ENCODE peak calls at places on chromosomes 6 and 20, in seven cellular contexts. H is ascending aorta, L is cerebellar cortex, Q is epithelial cell of proximal tubule, G is NCI-H1105 treated with DMSO at 0.1 percent for 48 hours, M is NCI-H69, S is HFFc6. F is an unnamed sample.

GRCh38 chr6:73523434-73524123 is 2.7 kb upstream of the EEF1A1 start:
- DNase-seq in H (peak), L (no peak), Q (no peak), G (no peak), M (peak), S (no peak), F (peak)

GRCh38 chr20:48538058-48538825 is 289.6 kb downstream of the PREX1 start:
- DNase-seq in H (no peak), L (no peak), Q (peak), G (no peak), M (no peak), S (peak), F (no peak)

GRCh38 chr20:19817017-19817416 is 59.0 kb downstream of the RIN2 start:
- DNase-seq in H (no peak), L (no peak), Q (peak), G (no peak), M (no peak), S (peak), F (no peak)

GRCh38 chr6:11277275-11278206 is 45.1 kb upstream of the NEDD9 start:
- DNase-seq in H (no peak), L (peak), Q (peak), G (no peak), M (no peak), S (peak), F (no peak)

GRCh38 chr6:2132911-2133310 is 112.5 kb downstream of the GMDS start:
- DNase-seq in H (no peak), L (no peak), Q (no peak), G (no peak), M (peak), S (no peak), F (no peak)

GRCh38 chr20:44614525-44614924 is 32.1 kb downstream of the PKIG start:
- DNase-seq in H (no peak), L (peak), Q (no peak), G (no peak), M (no peak), S (no peak), F (no peak)

GRCh38 chr6:53066059-53066406 is 829 bp downstream of the FBXO9 start:
- DNase-seq in H (peak), L (peak), Q (no peak), G (peak), M (peak), S (no peak), F (peak)

GRCh38 chr20:1280421-1281102 is 14.5 kb downstream of the SNPH start:
- DNase-seq in H (peak), L (no peak), Q (no peak), G (no peak), M (no peak), S (no peak), F (no peak)

GRCh38 chr20:59804347-59804746 is 129.1 kb downstream of the SYCP2 start:
- DNase-seq in H (no peak), L (no peak), Q (no peak), G (no peak), M (no peak), S (no peak), F (no peak)

GRCh38 chr6:135525550-135525949 is 28.0 kb upstream of the AHI1 start:
- DNase-seq in H (no peak), L (no peak), Q (no peak), G (no peak), M (no peak), S (no peak), F (no peak)

GRCh38 chr6:50706575-50706974 is 6.8 kb upstream of the TFAP2D start:
- DNase-seq in H (no peak), L (no peak), Q (no peak), G (no peak), M (no peak), S (no peak), F (no peak)

F was measured in HEK293T.